ENCODE peak calls at places on chromosomes 11 and 22, in seven cellular contexts. V is PC-9; W is naive thymus-derived CD8-positive, alpha-beta T cell; O is OCI-LY7; R is NCI-H1417; Q is T-helper 9 cell; L is activated CD4-positive, alpha-beta T cell treated with anti-CD3 and anti-CD28 coated beads, Interleukin-2, amount 50 U/mL, for 24 hours. H is an unnamed sample.

GRCh38 chr22:26748845-26749244 is 91.5 kb downstream of the MIAT start:
- DNase-seq in V (no peak), W (no peak), O (no peak), R (no peak), Q (no peak), L (no peak), H (no peak)

GRCh38 chr11:12108875-12109453 is 1.4 kb upstream of the MICAL2 start:
- DNase-seq in V (no peak), W (no peak), O (no peak), R (no peak), Q (no peak), L (no peak), H (no peak)

GRCh38 chr11:70872950-70873735 is 379.2 kb downstream of the SHANK2 start:
- DNase-seq in V (no peak), W (no peak), O (no peak), R (peak), Q (no peak), L (no peak), H (no peak)

GRCh38 chr11:82577246-82577645 is 156.4 kb downstream of the FAM181B start:
- DNase-seq in V (no peak), W (no peak), O (no peak), R (no peak), Q (no peak), L (no peak), H (no peak)

GRCh38 chr11:45665206-45665932 is at the start of gene CHST1:
- DNase-seq in V (no peak), W (no peak), O (no peak), R (peak), Q (no peak), L (no peak), H (no peak)

GRCh38 chr11:134541355-134541754 is 129.3 kb upstream of the B3GAT1 start:
- DNase-seq in V (no peak), W (no peak), O (no peak), R (no peak), Q (no peak), L (no peak), H (no peak)

GRCh38 chr11:95586155-95586554 is 203.4 kb downstream of the FAM76B start:
- DNase-seq in V (no peak), W (no peak), O (no peak), R (no peak), Q (no peak), L (no peak), H (no peak)

GRCh38 chr22:32416556-32417085 is 4.6 kb upstream of the RTCB start:
- DNase-seq in V (no peak), W (no peak), O (no peak), R (no peak), Q (no peak), L (no peak), H (no peak)

GRCh38 chr11:78188809-78189724 is at the start of gene USP35:
- DNase-seq in V (no peak), W (no peak), O (no peak), R (no peak), Q (no peak), L (no peak), H (no peak)

GRCh38 chr11:10666976-10667892 is 26.3 kb downstream of the IRAG1 start:
- DNase-seq in V (peak), W (no peak), O (no peak), R (no peak), Q (no peak), L (no peak), H (no peak)

GRCh38 chr11:86632499-86633269 is 39.7 kb downstream of the ME3 start:
- DNase-seq in V (peak), W (no peak), O (no peak), R (no peak), Q (no peak), L (no peak), H (no peak)

GRCh38 chr11:29351301-29351873 is 665.4 kb downstream of the KCNA4 start:
- DNase-seq in V (no peak), W (no peak), O (no peak), R (no peak), Q (no peak), L (no peak), H (no peak)

GRCh38 chr11:68471360-68472340 is 11.1 kb downstream of the PPP6R3 start:
- DNase-seq in V (no peak), W (peak), O (no peak), R (no peak), Q (peak), L (peak), H (no peak)

GRCh38 chr11:44977493-44977984 is 26.9 kb upstream of the TP53I11 start:
- DNase-seq in V (peak), W (no peak), O (no peak), R (peak), Q (no peak), L (no peak), H (no peak)

GRCh38 chr11:72844356-72844755 is 30.1 kb downstream of the ATG16L2 start:
- DNase-seq in V (no peak), W (no peak), O (no peak), R (no peak), Q (no peak), L (no peak), H (no peak)

GRCh38 chr22:43911351-43911750 is 12.3 kb upstream of the PNPLA3 start:
- DNase-seq in V (no peak), W (no peak), O (no peak), R (no peak), Q (no peak), L (no peak), H (no peak)

GRCh38 chr11:33774356-33775063 is at the start of gene FBXO3:
- DNase-seq in V (peak), W (peak), O (peak), R (peak), Q (peak), L (peak), H (peak)

GRCh38 chr11:35304393-35304790 is 115.0 kb downstream of the SLC1A2 start:
- DNase-seq in V (peak), W (no peak), O (no peak), R (no peak), Q (no peak), L (no peak), H (no peak)

GRCh38 chr11:47889714-47890441 is 41.7 kb upstream of the NUP160 start:
- DNase-seq in V (no peak), W (no peak), O (no peak), R (no peak), Q (no peak), L (no peak), H (no peak)

GRCh38 chr22:48089601-48090331 is 1327.3 kb downstream of the TBC1D22A start:
- DNase-seq in V (no peak), W (no peak), O (no peak), R (no peak), Q (no peak), L (no peak), H (peak)

GRCh38 chr11:122796128-122796717 is 42.1 kb upstream of the CRTAM start:
- DNase-seq in V (no peak), W (peak), O (peak), R (peak), Q (peak), L (peak), H (peak)

GRCh38 chr11:95659088-95659487 is 130.5 kb downstream of the FAM76B start:
- DNase-seq in V (no peak), W (no peak), O (no peak), R (no peak), Q (no peak), L (no peak), H (no peak)

GRCh38 chr11:22787565-22788162 is 41.9 kb downstream of the SVIP start:
- DNase-seq in V (no peak), W (peak), O (peak), R (peak), Q (peak), L (peak), H (no peak)

GRCh38 chr11:1932681-1933080 is 13.2 kb downstream of the TNNT3 start:
- DNase-seq in V (no peak), W (no peak), O (no peak), R (no peak), Q (no peak), L (no peak), H (peak)

H was measured in mesothelial cell of epicardium.